ENCODE peak calls at places on chromosomes 12 and 14, in four cellular contexts. One of them, this sample, is unnamed.

GRCh38 chr14:66853311-66853710 is 335.9 kb upstream of the GARIN2 start:
- DNase-seq in NCI-H1092: no peak
- DNase-seq in stimulated activated CD8-positive, alpha-beta memory T cell treated with anti-CD3 and anti-CD28 coated beads, Interleukin-7, amount 100 ng/mL, for 1 hour: no peak
- DNase-seq in ureter: no peak
- DNase-seq in this sample: no peak

GRCh38 chr12:52050116-52050770 is 999 bp upstream of the NR4A1 start:
- DNase-seq in NCI-H1092: no peak
- DNase-seq in stimulated activated CD8-positive, alpha-beta memory T cell treated with anti-CD3 and anti-CD28 coated beads, Interleukin-7, amount 100 ng/mL, for 1 hour: no peak
- DNase-seq in ureter: peak
- DNase-seq in this sample: peak

GRCh38 chr12:104356231-104357115 is 52.9 kb downstream of the EID3 start:
- DNase-seq in NCI-H1092: no peak
- DNase-seq in stimulated activated CD8-positive, alpha-beta memory T cell treated with anti-CD3 and anti-CD28 coated beads, Interleukin-7, amount 100 ng/mL, for 1 hour: no peak
- DNase-seq in ureter: no peak
- DNase-seq in this sample: no peak

GRCh38 chr12:913919-914718 is 35.4 kb downstream of the RAD52 start:
- DNase-seq in NCI-H1092: no peak
- DNase-seq in stimulated activated CD8-positive, alpha-beta memory T cell treated with anti-CD3 and anti-CD28 coated beads, Interleukin-7, amount 100 ng/mL, for 1 hour: no peak
- DNase-seq in ureter: no peak
- DNase-seq in this sample: no peak

GRCh38 chr14:75249251-75249957 is 29.2 kb upstream of the FOS start:
- DNase-seq in NCI-H1092: peak
- DNase-seq in stimulated activated CD8-positive, alpha-beta memory T cell treated with anti-CD3 and anti-CD28 coated beads, Interleukin-7, amount 100 ng/mL, for 1 hour: peak
- DNase-seq in ureter: no peak
- DNase-seq in this sample: peak

GRCh38 chr12:80701388-80701787 is 6.0 kb upstream of the MYF6 start:
- DNase-seq in NCI-H1092: no peak
- DNase-seq in stimulated activated CD8-positive, alpha-beta memory T cell treated with anti-CD3 and anti-CD28 coated beads, Interleukin-7, amount 100 ng/mL, for 1 hour: no peak
- DNase-seq in ureter: no peak
- DNase-seq in this sample: no peak

GRCh38 chr12:127260531-127260930 is 1006.4 kb upstream of the TMEM132C start:
- DNase-seq in NCI-H1092: no peak
- DNase-seq in stimulated activated CD8-positive, alpha-beta memory T cell treated with anti-CD3 and anti-CD28 coated beads, Interleukin-7, amount 100 ng/mL, for 1 hour: no peak
- DNase-seq in ureter: no peak
- DNase-seq in this sample: no peak

GRCh38 chr14:105774001-105774400 is 247.6 kb downstream of the TMEM121 start:
- DNase-seq in NCI-H1092: no peak
- DNase-seq in stimulated activated CD8-positive, alpha-beta memory T cell treated with anti-CD3 and anti-CD28 coated beads, Interleukin-7, amount 100 ng/mL, for 1 hour: no peak
- DNase-seq in ureter: no peak
- DNase-seq in this sample: no peak

GRCh38 chr12:89777685-89778379 is 69.2 kb upstream of the ATP2B1 start:
- DNase-seq in NCI-H1092: no peak
- DNase-seq in stimulated activated CD8-positive, alpha-beta memory T cell treated with anti-CD3 and anti-CD28 coated beads, Interleukin-7, amount 100 ng/mL, for 1 hour: no peak
- DNase-seq in ureter: no peak
- DNase-seq in this sample: no peak

GRCh38 chr12:42144174-42144423 is 575 bp downstream of the GXYLT1 start:
- DNase-seq in NCI-H1092: no peak
- DNase-seq in stimulated activated CD8-positive, alpha-beta memory T cell treated with anti-CD3 and anti-CD28 coated beads, Interleukin-7, amount 100 ng/mL, for 1 hour: no peak
- DNase-seq in ureter: no peak
- DNase-seq in this sample: no peak

GRCh38 chr14:106442857-106443256 is 916.5 kb downstream of the TMEM121 start:
- DNase-seq in NCI-H1092: no peak
- DNase-seq in stimulated activated CD8-positive, alpha-beta memory T cell treated with anti-CD3 and anti-CD28 coated beads, Interleukin-7, amount 100 ng/mL, for 1 hour: no peak
- DNase-seq in ureter: no peak
- DNase-seq in this sample: no peak

GRCh38 chr14:105851716-105852377 is 325.5 kb downstream of the TMEM121 start:
- DNase-seq in NCI-H1092: no peak
- DNase-seq in stimulated activated CD8-positive, alpha-beta memory T cell treated with anti-CD3 and anti-CD28 coated beads, Interleukin-7, amount 100 ng/mL, for 1 hour: no peak
- DNase-seq in ureter: peak
- DNase-seq in this sample: peak

GRCh38 chr14:61625171-61625570 is 70.1 kb upstream of the HIF1A start:
- DNase-seq in NCI-H1092: no peak
- DNase-seq in stimulated activated CD8-positive, alpha-beta memory T cell treated with anti-CD3 and anti-CD28 coated beads, Interleukin-7, amount 100 ng/mL, for 1 hour: no peak
- DNase-seq in ureter: no peak
- DNase-seq in this sample: no peak

GRCh38 chr14:100079606-100080005 is 14.4 kb downstream of the EVL start:
- DNase-seq in NCI-H1092: no peak
- DNase-seq in stimulated activated CD8-positive, alpha-beta memory T cell treated with anti-CD3 and anti-CD28 coated beads, Interleukin-7, amount 100 ng/mL, for 1 hour: no peak
- DNase-seq in ureter: no peak
- DNase-seq in this sample: no peak

GRCh38 chr14:56175773-56176172 is 57.6 kb downstream of the PELI2 start:
- DNase-seq in NCI-H1092: no peak
- DNase-seq in stimulated activated CD8-positive, alpha-beta memory T cell treated with anti-CD3 and anti-CD28 coated beads, Interleukin-7, amount 100 ng/mL, for 1 hour: no peak
- DNase-seq in ureter: no peak
- DNase-seq in this sample: no peak

GRCh38 chr12:103495783-103496456 is at the start of gene C12orf42:
- DNase-seq in NCI-H1092: peak
- DNase-seq in stimulated activated CD8-positive, alpha-beta memory T cell treated with anti-CD3 and anti-CD28 coated beads, Interleukin-7, amount 100 ng/mL, for 1 hour: no peak
- DNase-seq in ureter: no peak
- DNase-seq in this sample: no peak

GRCh38 chr12:58819945-58820344 is 100.4 kb downstream of the LRIG3 start:
- DNase-seq in NCI-H1092: no peak
- DNase-seq in stimulated activated CD8-positive, alpha-beta memory T cell treated with anti-CD3 and anti-CD28 coated beads, Interleukin-7, amount 100 ng/mL, for 1 hour: no peak
- DNase-seq in ureter: no peak
- DNase-seq in this sample: no peak

GRCh38 chr12:49939707-49940106 is 10.8 kb upstream of the AQP2 start:
- DNase-seq in NCI-H1092: no peak
- DNase-seq in stimulated activated CD8-positive, alpha-beta memory T cell treated with anti-CD3 and anti-CD28 coated beads, Interleukin-7, amount 100 ng/mL, for 1 hour: no peak
- DNase-seq in ureter: no peak
- DNase-seq in this sample: peak

GRCh38 chr14:20334017-20334416 is 938 bp upstream of the CCNB1IP1 start:
- DNase-seq in NCI-H1092: no peak
- DNase-seq in stimulated activated CD8-positive, alpha-beta memory T cell treated with anti-CD3 and anti-CD28 coated beads, Interleukin-7, amount 100 ng/mL, for 1 hour: no peak
- DNase-seq in ureter: no peak
- DNase-seq in this sample: no peak

GRCh38 chr12:112349440-112349839 is 32.8 kb downstream of the HECTD4 start:
- DNase-seq in NCI-H1092: peak
- DNase-seq in stimulated activated CD8-positive, alpha-beta memory T cell treated with anti-CD3 and anti-CD28 coated beads, Interleukin-7, amount 100 ng/mL, for 1 hour: no peak
- DNase-seq in ureter: no peak
- DNase-seq in this sample: no peak

GRCh38 chr12:9118161-9118560 is 2.4 kb upstream of the A2M start:
- DNase-seq in NCI-H1092: no peak
- DNase-seq in stimulated activated CD8-positive, alpha-beta memory T cell treated with anti-CD3 and anti-CD28 coated beads, Interleukin-7, amount 100 ng/mL, for 1 hour: no peak
- DNase-seq in ureter: no peak
- DNase-seq in this sample: no peak

GRCh38 chr12:81128930-81129554 is 51.2 kb downstream of the ACSS3 start:
- DNase-seq in NCI-H1092: peak
- DNase-seq in stimulated activated CD8-positive, alpha-beta memory T cell treated with anti-CD3 and anti-CD28 coated beads, Interleukin-7, amount 100 ng/mL, for 1 hour: no peak
- DNase-seq in ureter: no peak
- DNase-seq in this sample: no peak

GRCh38 chr14:34014936-34015335 is 64.1 kb upstream of the EGLN3 start:
- DNase-seq in NCI-H1092: no peak
- DNase-seq in stimulated activated CD8-positive, alpha-beta memory T cell treated with anti-CD3 and anti-CD28 coated beads, Interleukin-7, amount 100 ng/mL, for 1 hour: no peak
- DNase-seq in ureter: no peak
- DNase-seq in this sample: no peak

This sample was measured in spleen.